ENCODE peak calls at places on chromosome 13, in eight cellular contexts. I, J, Q, G, E, F, D and Z are unnamed samples.

GRCh38 chr13:95704510-95704909 is 27.6 kb downstream of the DNAJC3 start:
- DNase-seq in J (no peak), G (no peak), Q (peak; percentile 22), E (no peak), I (no peak), F (no peak), D (no peak), Z (no peak)

GRCh38 chr13:77136902-77137420 is 110.0 kb upstream of the FBXL3 start:
- DNase-seq in I (no peak), J (no peak), E (no peak), D (peak; percentile 95), G (no peak), F (no peak), Q (no peak), Z (no peak)

GRCh38 chr13:40776232-40776631 is 5.2 kb upstream of the MRPS31 start:
- DNase-seq in I (no peak), Q (no peak), D (no peak), E (no peak), F (no peak), J (no peak), G (no peak), Z (no peak)

GRCh38 chr13:33275916-33276315 is 9.6 kb downstream of the STARD13 start:
- DNase-seq in G (no peak), Q (no peak), J (no peak), E (no peak), D (peak; percentile 76), I (no peak), F (no peak), Z (no peak)

GRCh38 chr13:44768775-44769578 is 192.8 kb upstream of the TSC22D1 start:
- DNase-seq in I (no peak), D (peak; percentile 46), E (no peak), Q (no peak), F (no peak), G (no peak), J (no peak), Z (no peak)

GRCh38 chr13:27110056-27110746 is 61.4 kb downstream of the USP12 start:
- DNase-seq in Q (no peak), E (no peak), G (no peak), D (no peak), J (no peak), I (no peak), F (no peak), Z (no peak)

GRCh38 chr13:47656651-47657050 is 344.4 kb downstream of the SUCLA2 start:
- DNase-seq in J (no peak), D (no peak), Q (no peak), G (no peak), F (no peak), I (no peak), E (no peak), Z (no peak)

GRCh38 chr13:113224486-113224885 is 15.1 kb downstream of the CUL4A start:
- DNase-seq in G (no peak), E (no peak), Q (no peak), J (no peak), F (no peak), D (no peak), I (no peak), Z (no peak)

GRCh38 chr13:96229356-96229755 is 139.4 kb downstream of the HS6ST3 start:
- DNase-seq in D (no peak), E (no peak), J (no peak), G (no peak), F (peak; percentile 38), Q (peak; percentile 35), I (no peak), Z (no peak)

GRCh38 chr13:72144625-72145024 is 277.6 kb upstream of the DACH1 start:
- DNase-seq in Q (no peak), G (no peak), E (no peak), I (no peak), J (no peak), F (no peak), D (no peak), Z (no peak)

GRCh38 chr13:110635405-110636002 is 20.2 kb downstream of the NAXD start:
- DNase-seq in I (no peak), E (no peak), Q (no peak), J (no peak), D (no peak), F (no peak), G (no peak), Z (no peak)

GRCh38 chr13:79637086-79637763 is 156.3 kb downstream of the NDFIP2 start:
- DNase-seq in I (no peak), E (no peak), D (no peak), F (no peak), Q (no peak), G (peak; percentile 38), J (no peak), Z (no peak)

GRCh38 chr13:22074403-22074802 is 403.5 kb downstream of the FGF9 start:
- DNase-seq in Q (no peak), I (no peak), F (no peak), G (no peak), J (no peak), E (no peak), D (no peak), Z (no peak)

GRCh38 chr13:50408068-50408467 is 392.8 kb downstream of the KCNRG start:
- DNase-seq in D (no peak), F (no peak), E (no peak), I (no peak), G (no peak), Q (no peak), J (no peak), Z (no peak)
- TF ChIP-seq CTCF in D (no peak), F (no peak), E (no peak), I (no peak), G (no peak), Q (no peak), J (no peak), Z (no peak)

GRCh38 chr13:57948884-57949283 is 317.3 kb downstream of the PCDH17 start:
- DNase-seq in J (no peak), Q (no peak), G (no peak), I (no peak), D (no peak), E (no peak), F (no peak), Z (no peak)
- H3K9me3 ChIP-seq in J (no peaks in the 10 kb centered on the region), Q (no peaks in the 10 kb centered on the region), G (peaks cover 8% of the 10 kb centered on the region), I (no peaks in the 10 kb centered on the region), D (peaks cover 3% of the 10 kb centered on the region), E (no peaks in the 10 kb centered on the region), F (no peaks in the 10 kb centered on the region), Z (no peaks in the 10 kb centered on the region)

GRCh38 chr13:114324334-114324733 is 10.0 kb downstream of the CHAMP1 start:
- DNase-seq in F (no peak), G (no peak), J (no peak), Q (no peak), E (no peak), I (no peak), D (no peak), Z (no peak)
- TF ChIP-seq POLR2A in F (no peak), G (no peak), J (no peak), Q (no peak), E (no peak), I (no peak), D (no peak), Z (no peak)

GRCh38 chr13:98467263-98467985 is 109.5 kb downstream of the STK24 start:
- DNase-seq in G (no peak), F (no peak), D (no peak), Q (no peak), J (no peak), E (peak; percentile 34), I (no peak), Z (peak; percentile 58)
- TF ChIP-seq CTCF in G (no peak), F (no peak), D (no peak), Q (no peak), J (no peak), E (no peak), I (no peak), Z (no peak)